ENCODE peak calls at places on chromosome X, in eight cellular contexts. U is stimulated activated CD4-positive, alpha-beta T cell treated with anti-CD3 and anti-CD28 coated beads, Interleukin-12 subunit alpha, Interleukin-12 subunit beta, amount 100 ng/mL, for 48 hours; D is SW480; N is cardiac fibroblast; Y is AG08396; L is islet precursor cell; V is CD8-positive, alpha-beta memory T cell; H is neural crest cell. A is an unnamed sample.

GRCh38 chrX:71543316-71543715 is 10.4 kb downstream of the OGT start:
- DNase-seq in L (no peak), H (no peak), V (no peak), Y (peak; percentile 15), N (peak; percentile 62), D (no peak), U (no peak), A (peak; percentile 88)

GRCh38 chrX:134990475-134991473 is at the start of gene SMIM10:
- DNase-seq in D (peak; percentile 66), H (peak; percentile 18), U (no peak), N (peak; percentile 86), V (peak; percentile 43), Y (peak; percentile 76), L (peak; percentile 86), A (peak; percentile 87)

GRCh38 chrX:142661696-142662095 is 364.0 kb upstream of the SPANXN4 start:
- DNase-seq in U (no peak), V (no peak), N (no peak), D (no peak), H (no peak), Y (no peak), L (no peak), A (no peak)

GRCh38 chrX:154040307-154040756 is 20.6 kb upstream of the IRAK1 start:
- DNase-seq in L (no peak), H (no peak), V (no peak), U (no peak), N (peak; percentile 83), D (no peak), Y (no peak), A (peak; percentile 80)

GRCh38 chrX:16305187-16305586 is 137.9 kb downstream of the MAGEB17 start:
- DNase-seq in H (no peak), L (no peak), N (no peak), D (no peak), U (no peak), Y (no peak), V (no peak), A (peak; percentile 2)

GRCh38 chrX:43239356-43239755 is 416.7 kb upstream of the MAOA start:
- DNase-seq in U (no peak), N (no peak), H (no peak), Y (no peak), D (no peak), L (no peak), V (no peak), A (no peak)

GRCh38 chrX:69361286-69361926 is 142.7 kb upstream of the NALF2 start:
- DNase-seq in D (peak; percentile 4), U (no peak), Y (peak; percentile 29), H (no peak), V (no peak), N (peak; percentile 75), L (peak; percentile 60), A (peak; percentile 71)

GRCh38 chrX:40176256-40176978 is 78.7 kb upstream of the BCOR start:
- DNase-seq in Y (peak; percentile 62), L (peak; percentile 69), V (peak; percentile 86), H (no peak), U (peak; percentile 55), N (peak; percentile 54), D (peak; percentile 61), A (peak; percentile 37)

GRCh38 chrX:1323315-1323714 is 13.3 kb upstream of the IL3RA start:
- DNase-seq in H (peak; percentile 47), L (peak; percentile 85), D (peak; percentile 65), U (peak; percentile 47), N (peak; percentile 5), Y (no peak), V (peak; percentile 64), A (peak; percentile 36)

GRCh38 chrX:42967681-42968080 is 189.7 kb upstream of the PPP1R2C start:
- DNase-seq in N (no peak), U (no peak), V (no peak), H (no peak), D (no peak), Y (no peak), L (no peak), A (no peak)

GRCh38 chrX:13432376-13432775 is 112.5 kb upstream of the ATXN3L start:
- DNase-seq in H (no peak), Y (peak; percentile 58), L (no peak), U (no peak), V (no peak), D (no peak), N (peak; percentile 96), A (peak; percentile 84)

GRCh38 chrX:54076903-54077302 is 32.6 kb upstream of the PHF8 start:
- DNase-seq in H (no peak), U (no peak), Y (no peak), N (peak; percentile 32), V (no peak), L (no peak), D (no peak), A (peak; percentile 85)

GRCh38 chrX:38312436-38312835 is 14.9 kb downstream of the RPGR start:
- DNase-seq in D (no peak), H (no peak), Y (no peak), L (no peak), U (no peak), V (no peak), N (peak; percentile 60), A (peak; percentile 81)

GRCh38 chrX:69031971-69032391 is 133.3 kb downstream of the PJA1 start:
- DNase-seq in L (peak; percentile 22), H (no peak), D (no peak), Y (peak; percentile 2), U (no peak), V (no peak), N (peak; percentile 55), A (no peak)

GRCh38 chrX:7515681-7516413 is 327.1 kb upstream of the VCX start:
- DNase-seq in U (no peak), D (no peak), N (no peak), H (no peak), Y (peak; percentile 2), L (no peak), V (no peak), A (peak; percentile 61)

GRCh38 chrX:153598541-153599191 is at the start of gene CCNQ:
- DNase-seq in Y (peak; percentile 48), V (no peak), D (peak; percentile 31), L (peak; percentile 57), H (no peak), N (peak; percentile 24), U (no peak), A (peak; percentile 33)

GRCh38 chrX:102765794-102766193 is 45.3 kb downstream of the GPRASP3 start:
- DNase-seq in H (no peak), V (no peak), N (peak; percentile 74), Y (peak; percentile 30), L (no peak), U (no peak), D (no peak), A (peak; percentile 64)

GRCh38 chrX:41293269-41293668 is 40.7 kb upstream of the DDX3X start:
- DNase-seq in N (peak; percentile 9), H (no peak), V (no peak), Y (no peak), D (no peak), L (no peak), U (no peak), A (peak; percentile 8)

GRCh38 chrX:118552501-118552900 is 56.9 kb downstream of the DOCK11 start:
- DNase-seq in H (no peak), L (peak; percentile 75), D (no peak), V (no peak), U (no peak), N (peak; percentile 64), Y (peak; percentile 34), A (peak; percentile 75)

GRCh38 chrX:24133280-24133679 is 16.2 kb upstream of the ZFX start:
- DNase-seq in V (no peak), U (no peak), H (no peak), N (no peak), Y (no peak), L (no peak), D (no peak), A (peak; percentile 81)

GRCh38 chrX:124211312-124211942 is 121.0 kb upstream of the TEX13D start:
- DNase-seq in H (no peak), L (no peak), V (peak; percentile 50), Y (peak; percentile 11), D (peak; percentile 69), U (no peak), N (peak; percentile 14), A (peak; percentile 18)

GRCh38 chrX:7706032-7706431 is 136.9 kb upstream of the VCX start:
- DNase-seq in U (no peak), D (no peak), N (no peak), L (no peak), V (no peak), Y (peak; percentile 7), H (no peak), A (no peak)

GRCh38 chrX:97691901-97692455 is 808.3 kb downstream of the RPA4 start:
- DNase-seq in H (no peak), N (peak; percentile 5), D (no peak), U (no peak), L (no peak), V (no peak), Y (no peak), A (no peak)

GRCh38 chrX:39894626-39895025 is 203.1 kb downstream of the BCOR start:
- DNase-seq in D (peak; percentile 27), N (peak; percentile 44), L (no peak), Y (no peak), U (no peak), H (no peak), V (no peak), A (no peak)

GRCh38 chrX:42746606-42747005 is 31.4 kb downstream of the PPP1R2C start:
- DNase-seq in L (no peak), H (no peak), V (no peak), U (no peak), Y (peak; percentile 4), N (peak; percentile 90), D (no peak), A (peak; percentile 50)

GRCh38 chrX:34770511-34770910 is 113.4 kb upstream of the TMEM47 start:
- DNase-seq in D (no peak), N (peak; percentile 26), Y (no peak), H (no peak), V (no peak), U (no peak), L (no peak), A (no peak)

GRCh38 chrX:2848806-2849420 is 20.2 kb downstream of the GYG2 start:
- DNase-seq in D (peak; percentile 19), Y (peak; percentile 66), U (no peak), H (no peak), N (peak; percentile 74), L (peak; percentile 84), V (no peak), A (peak; percentile 73)

GRCh38 chrX:110046971-110047370 is 44.1 kb downstream of the TMEM164 start:
- DNase-seq in L (no peak), Y (no peak), U (no peak), H (no peak), D (no peak), N (no peak), V (no peak), A (no peak)

GRCh38 chrX:6708676-6709075 is 173.8 kb upstream of the VCX3A start:
- DNase-seq in Y (no peak), H (no peak), U (no peak), V (no peak), N (no peak), D (no peak), L (no peak), A (no peak)

GRCh38 chrX:95675794-95676193 is 1008.8 kb upstream of the DIAPH2 start:
- DNase-seq in N (no peak), U (no peak), D (no peak), L (no peak), V (no peak), Y (no peak), H (no peak), A (no peak)

GRCh38 chrX:22698151-22698550 is 301.6 kb upstream of the DDX53 start:
- DNase-seq in U (no peak), D (no peak), N (no peak), V (no peak), Y (no peak), L (no peak), H (no peak), A (no peak)

GRCh38 chrX:85499400-85499799 is 119.9 kb upstream of the POF1B start:
- DNase-seq in U (no peak), Y (no peak), V (no peak), N (no peak), L (peak; percentile 74), D (no peak), H (no peak), A (no peak)

GRCh38 chrX:349196-349595 is 30.6 kb upstream of the GTPBP6 start:
- DNase-seq in N (peak; percentile 18), Y (no peak), H (no peak), L (peak; percentile 80), D (no peak), V (no peak), U (no peak), A (no peak)

A was measured in EL.